ENCODE peak calls at places on chromosomes 5 and 9, in four cellular contexts. O, P, S and W are unnamed samples.

GRCh38 chr9:136685216-136685615 is 2.0 kb downstream of the AGPAT2 start:
- DNase-seq in O (no peak), P (no peak), S (no peak), W (no peak)

GRCh38 chr5:145811834-145812625 is 23.1 kb downstream of the PRELID2 start:
- DNase-seq in O (peak; percentile 69), P (no peak), S (no peak), W (peak; percentile 38)

GRCh38 chr5:135206862-135207261 is 172.8 kb upstream of the PITX1 start:
- DNase-seq in O (no peak), P (no peak), S (peak; percentile 29), W (no peak)

GRCh38 chr5:81151546-81151945 is 81.6 kb upstream of the CKMT2 start:
- DNase-seq in O (peak; percentile 26), P (no peak), S (no peak), W (no peak)

GRCh38 chr5:76406567-76407155 is 3.6 kb downstream of the IQGAP2 start:
- DNase-seq in O (no peak), P (no peak), S (no peak), W (no peak)

GRCh38 chr9:89695441-89695891 is 90.7 kb downstream of the GADD45G start:
- DNase-seq in O (no peak), P (no peak), S (no peak), W (peak; percentile 75)

GRCh38 chr9:35859995-35860348 is 10.2 kb downstream of the OR13J1 start:
- DNase-seq in O (no peak), P (no peak), S (no peak), W (no peak)

GRCh38 chr5:115842089-115842881 is 550 bp downstream of the AP3S1 start:
- DNase-seq in O (no peak), P (peak; percentile 90), S (peak; percentile 93), W (peak; percentile 87)

GRCh38 chr5:170861295-170861854 is 443 bp upstream of the RANBP17 start:
- DNase-seq in O (peak; percentile 21), P (no peak), S (peak; percentile 58), W (no peak)

GRCh38 chr5:90868799-90869198 is 310.2 kb downstream of the ADGRV1 start:
- DNase-seq in O (no peak), P (no peak), S (no peak), W (no peak)
- TF ChIP-seq CTCF in O (no peak), P (no peak), S (no peak), W (no peak)

GRCh38 chr5:154782812-154783592 is 27.8 kb downstream of the LARP1 start:
- DNase-seq in O (no peak), P (no peak), S (no peak), W (peak; percentile 33)

GRCh38 chr5:154782326-154782725 is 27.1 kb downstream of the LARP1 start:
- DNase-seq in O (no peak), P (no peak), S (no peak), W (peak; percentile 52)

GRCh38 chr5:154778534-154778933 is 23.4 kb downstream of the LARP1 start:
- DNase-seq in O (no peak), P (no peak), S (no peak), W (no peak)

GRCh38 chr5:154779105-154779504 is 23.9 kb downstream of the LARP1 start:
- DNase-seq in O (no peak), P (no peak), S (no peak), W (no peak)

GRCh38 chr5:154780128-154780527 is 25.0 kb downstream of the LARP1 start:
- DNase-seq in O (no peak), P (no peak), S (no peak), W (no peak)
- H3K9ac ChIP-seq in O (no peak overlapping the region), P (no peak overlapping the region), S (no peak overlapping the region), W (no peak overlapping the region)

GRCh38 chr5:100562821-100563220 is 27.6 kb downstream of the FAM174A start:
- DNase-seq in O (no peak), P (no peak), S (no peak), W (no peak)

GRCh38 chr5:100566382-100567141 is 31.4 kb downstream of the FAM174A start:
- DNase-seq in O (no peak), P (no peak), S (no peak), W (no peak)

DNA sequence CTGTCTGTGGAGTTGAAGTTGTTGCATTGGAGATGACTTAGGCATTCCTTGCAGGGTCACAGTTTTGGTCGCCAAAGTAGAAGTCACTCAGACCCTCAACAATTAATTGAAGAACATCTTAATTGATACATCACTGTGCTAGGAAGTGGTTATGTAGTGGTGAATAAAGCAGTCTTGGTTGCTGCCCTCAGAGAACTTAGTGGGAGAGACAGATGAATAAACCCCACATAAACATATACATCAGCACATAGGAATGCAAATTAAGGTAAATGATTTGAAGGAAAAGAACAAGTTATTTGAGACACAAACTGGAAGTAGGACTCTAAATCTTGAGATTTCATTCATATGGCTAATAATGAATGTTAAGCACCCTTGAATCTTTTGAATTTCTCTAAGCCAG is 25.7 kb downstream of the FAM174A start:
- DNase-seq in O (no peak), P (no peak), S (no peak), W (no peak)
- TF ChIP-seq CTCF in O (no peak), P (no peak), S (no peak), W (no peak)

DNA sequence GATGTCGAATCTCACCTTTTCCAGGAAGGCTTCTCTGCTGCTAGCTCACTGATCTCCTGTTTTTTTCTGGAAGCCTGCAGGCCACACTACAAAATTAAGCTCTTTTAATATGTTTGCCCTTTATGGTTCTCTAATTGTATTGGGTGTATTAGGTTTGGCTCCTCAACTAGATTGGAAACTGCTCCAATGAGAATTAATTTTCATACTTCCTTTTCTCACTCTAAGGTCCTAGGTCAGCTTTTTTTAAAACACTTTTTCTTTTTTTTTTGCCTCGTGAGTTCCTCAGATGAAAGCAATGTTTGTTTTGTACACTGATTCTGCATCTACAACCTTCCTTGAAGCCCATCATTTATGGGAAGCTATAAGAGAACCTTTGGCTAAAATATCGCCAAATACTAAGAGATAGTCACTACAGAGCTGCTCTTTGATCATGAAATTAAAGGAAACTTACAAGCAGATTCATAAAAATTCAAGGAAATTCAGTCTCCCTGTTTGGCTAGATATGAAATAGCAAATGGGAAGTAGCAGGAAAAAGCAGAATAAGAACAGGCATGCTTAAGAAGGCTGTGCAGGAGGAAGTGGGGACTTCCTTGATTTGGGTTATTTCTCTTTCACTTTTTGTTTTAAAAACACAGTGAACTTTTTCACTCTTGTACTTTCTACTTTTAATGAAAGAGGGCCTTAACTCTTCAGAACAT is 55.2 kb upstream of the FYB1 start:
- DNase-seq in O (peak; percentile 67), P (no peak), S (no peak), W (no peak)
- H3K9ac ChIP-seq in O (peak overlapping the region; percentile 34), P (no peak overlapping the region), S (no peak overlapping the region), W (no peak overlapping the region)

GRCh38 chr5:65102826-65103673 is 334.3 kb downstream of the CWC27 start:
- DNase-seq in O (peak; percentile 74), P (peak; percentile 79), S (peak; percentile 85), W (peak; percentile 21)
- TF ChIP-seq CTCF in O (peak; percentile 36), P (no peak), S (peak; percentile 8), W (no peak)

GRCh38 chr5:144325532-144325931 is 154.9 kb downstream of the KCTD16 start:
- DNase-seq in O (no peak), P (no peak), S (no peak), W (no peak)
- H3K9ac ChIP-seq in O (no peak overlapping the region), P (no peak overlapping the region), S (no peak overlapping the region), W (no peak overlapping the region)

DNA sequence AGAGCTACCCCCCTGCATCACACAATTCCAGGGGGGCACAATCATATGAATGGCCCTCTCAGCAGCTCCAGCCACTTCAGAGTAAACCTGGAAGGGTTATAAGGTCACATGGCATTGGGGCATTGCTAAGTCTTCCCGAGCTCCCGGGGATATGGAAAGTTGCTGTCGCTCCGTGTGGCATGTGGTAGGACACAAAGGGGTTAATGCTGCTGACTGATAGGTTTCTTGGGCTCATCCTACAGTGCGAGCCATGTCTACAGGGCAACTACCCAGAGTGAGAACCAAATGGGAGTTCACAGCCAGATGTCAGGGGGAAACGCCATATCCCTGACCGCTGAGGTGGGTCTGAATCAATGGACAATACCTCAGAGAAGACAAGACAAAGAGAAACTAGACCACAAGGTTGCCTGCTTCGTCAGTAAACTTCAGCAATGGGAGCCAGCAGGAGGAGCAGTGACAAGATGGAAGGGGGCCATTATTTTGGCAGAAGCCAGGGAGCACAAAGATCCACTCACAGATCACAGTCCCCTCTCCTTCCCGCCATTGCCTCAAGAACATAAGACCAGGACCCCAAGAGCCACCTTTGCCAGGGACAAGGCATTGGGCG is 52.4 kb upstream of the SHISAL2B start:
- DNase-seq in O (no peak), P (no peak), S (no peak), W (peak; percentile 38)
- TF ChIP-seq CTCF in O (no peak), P (peak; percentile 25), S (no peak), W (peak; percentile 33)

GRCh38 chr5:95194856-95195255 is 90.0 kb downstream of the MCTP1 start:
- DNase-seq in O (no peak), P (no peak), S (no peak), W (no peak)
- H3K9ac ChIP-seq in O (no peak overlapping the region), P (no peak overlapping the region), S (no peak overlapping the region), W (no peak overlapping the region)